ENCODE peak calls at places on chromosomes 6 and 20, in nine cellular contexts. C is NB4; Z is spleen; T is adipocyte; U is ascending aorta; M is mammary epithelial cell; D is left kidney; G is T-helper 1 cell; I is activated T-helper 1 cell treated with anti-CD3 and anti-CD28 coated beads, Interleukin-12 subunit alpha, Interleukin-12 subunit beta, Interleukin-2, Interleukin-4 antibody, amounts not matched to agents 30 ng/mL and 10 ng/mL and 1 ng/mL, durations not matched to agents 14 hours and 24 hours and 36 hours. B is an unnamed sample.

GRCh38 chr6:4518506-4518905 is 257.7 kb upstream of the CDYL start:
- DNase-seq in M (peak), U (no peak), G (no peak), Z (no peak), D (no peak), T (peak), I (no peak), C (no peak), B (no peak)

GRCh38 chr6:15501806-15502450 is 160.9 kb downstream of the DTNBP1 start:
- DNase-seq in Z (no peak), U (no peak), G (no peak), D (peak), I (no peak), T (peak), C (no peak), M (no peak), B (peak)

GRCh38 chr20:49394264-49394663 is 88.2 kb downstream of the KCNB1 start:
- DNase-seq in Z (peak), C (no peak), I (no peak), M (no peak), G (no peak), T (no peak), D (no peak), U (no peak), B (no peak)

GRCh38 chr6:72422126-72422680 is 199.7 kb upstream of the KCNQ5 start:
- DNase-seq in T (peak), Z (no peak), M (peak), G (no peak), I (no peak), C (no peak), D (no peak), U (no peak), B (peak)

GRCh38 chr6:139361211-139361610 is 13.2 kb downstream of the CITED2 start:
- DNase-seq in D (no peak), G (no peak), C (peak), Z (no peak), M (no peak), I (no peak), U (no peak), T (no peak), B (no peak)

GRCh38 chr20:46021361-46022359 is 7.4 kb upstream of the SLC12A5 start:
- DNase-seq in U (no peak), T (peak), D (peak), C (peak), Z (peak), G (no peak), I (peak), M (no peak), B (peak)

GRCh38 chr6:31057426-31058003 is 47.2 kb downstream of the MUC22 start:
- DNase-seq in I (no peak), T (peak), D (no peak), M (peak), U (no peak), C (no peak), G (no peak), Z (no peak), B (peak)

GRCh38 chr20:50655325-50655880 is 35.9 kb downstream of the RIPOR3 start:
- DNase-seq in G (no peak), C (peak), D (no peak), Z (no peak), M (no peak), I (no peak), T (peak), U (no peak), B (no peak)

GRCh38 chr20:45487231-45487635 is 17.7 kb downstream of the WFDC2 start:
- DNase-seq in G (no peak), T (no peak), Z (no peak), M (no peak), I (no peak), U (no peak), C (peak), D (peak), B (no peak)

GRCh38 chr6:99605074-99605726 is 1.4 kb upstream of the PRDM13 start:
- DNase-seq in D (no peak), M (no peak), T (no peak), G (no peak), I (no peak), Z (peak), C (no peak), U (no peak), B (no peak)

GRCh38 chr20:59765599-59766177 is 161.3 kb downstream of the PHACTR3 start:
- DNase-seq in M (peak), T (peak), Z (no peak), C (peak), I (no peak), U (no peak), D (peak), G (no peak), B (peak)

GRCh38 chr20:54929191-54929590 is 453.8 kb downstream of the DOK5 start:
- DNase-seq in U (no peak), T (no peak), C (no peak), Z (no peak), M (no peak), I (no peak), D (no peak), G (no peak), B (no peak)

GRCh38 chr6:149210376-149210775 is 107.1 kb upstream of the TAB2 start:
- DNase-seq in U (no peak), T (peak), M (peak), Z (no peak), C (peak), G (no peak), D (no peak), I (peak), B (peak)

GRCh38 chr20:59055302-59055701 is 12.7 kb upstream of the PRELID3B start:
- DNase-seq in C (peak), I (no peak), M (no peak), G (no peak), U (no peak), Z (no peak), T (peak), D (peak), B (peak)

GRCh38 chr6:11772109-11772830 is 6.3 kb downstream of the ADTRP start:
- DNase-seq in M (peak), D (peak), Z (no peak), T (peak), G (no peak), U (no peak), C (peak), I (no peak), B (peak)

GRCh38 chr6:161918154-161918553 is 644.3 kb upstream of the AGPAT4 start:
- DNase-seq in M (no peak), C (no peak), Z (no peak), I (no peak), D (no peak), G (no peak), U (no peak), T (no peak), B (peak)

GRCh38 chr20:13284830-13285229 is 63.8 kb downstream of the ISM1 start:
- DNase-seq in M (peak), I (no peak), U (no peak), C (no peak), T (no peak), Z (no peak), D (no peak), G (no peak), B (no peak)

GRCh38 chr6:170497845-170498281 is 55.2 kb downstream of the PSMB1 start:
- DNase-seq in M (peak), G (no peak), Z (no peak), U (no peak), T (no peak), I (no peak), D (peak), C (no peak), B (no peak)

GRCh38 chr6:50990750-50991446 is 172.2 kb downstream of the TFAP2B start:
- DNase-seq in Z (no peak), I (no peak), C (no peak), D (no peak), M (no peak), T (no peak), U (no peak), G (no peak), B (peak)

GRCh38 chr6:74404366-74404765 is 708.4 kb downstream of the CD109 start:
- DNase-seq in U (no peak), T (no peak), C (no peak), G (no peak), M (no peak), D (no peak), I (no peak), Z (no peak), B (no peak)

GRCh38 chr20:59631751-59632380 is 27.5 kb downstream of the PHACTR3 start:
- DNase-seq in G (no peak), I (no peak), C (no peak), T (no peak), M (no peak), Z (peak), D (no peak), U (no peak), B (no peak)

GRCh38 chr20:7003598-7003997 is 236.1 kb downstream of the BMP2 start:
- DNase-seq in M (peak), D (no peak), Z (no peak), U (no peak), I (no peak), C (peak), G (no peak), T (no peak), B (peak)

B was measured in PC-3.